ENCODE peak calls at places on chromosomes 7 and 10, in ten cellular contexts. One of them, this sample, is unnamed.

GRCh38 chr7:112995091-112995824 is 91.4 kb downstream of the GPR85 start:
- DNase-seq in T-cell: no peak
- DNase-seq in amniotic epithelial cell: peak
- DNase-seq in GM23248: peak
- DNase-seq in NCI-H2081 treated with DMSO at 0.1 percent for 48 hours: no peak
- DNase-seq in iPS DF 19.7: no peak
- DNase-seq in H7: no peak
- DNase-seq in SW 1271: no peak
- DNase-seq in left cardiac atrium: no peak
- DNase-seq in CD8-positive, alpha-beta memory T cell: no peak
- DNase-seq in this sample: no peak

GRCh38 chr10:117656385-117657367 is 114.1 kb downstream of the EMX2 start:
- DNase-seq in left cardiac atrium: no peak
- DNase-seq in GM23248: no peak
- DNase-seq in iPS DF 19.7: no peak
- DNase-seq in T-cell: no peak
- DNase-seq in CD8-positive, alpha-beta memory T cell: no peak
- DNase-seq in NCI-H2081 treated with DMSO at 0.1 percent for 48 hours: no peak
- DNase-seq in SW 1271: no peak
- DNase-seq in amniotic epithelial cell: no peak
- DNase-seq in H7: no peak
- DNase-seq in this sample: no peak

GRCh38 chr7:106329408-106329807 is 44.6 kb upstream of the NAMPT start:
- DNase-seq in left cardiac atrium: no peak
- DNase-seq in NCI-H2081 treated with DMSO at 0.1 percent for 48 hours: no peak
- DNase-seq in T-cell: no peak
- DNase-seq in CD8-positive, alpha-beta memory T cell: no peak
- DNase-seq in H7: no peak
- DNase-seq in iPS DF 19.7: no peak
- DNase-seq in GM23248: peak
- DNase-seq in SW 1271: no peak
- DNase-seq in amniotic epithelial cell: peak
- DNase-seq in this sample: no peak

GRCh38 chr7:133331861-133332260 is 79.0 kb downstream of the EXOC4 start:
- DNase-seq in iPS DF 19.7: no peak
- DNase-seq in GM23248: no peak
- DNase-seq in CD8-positive, alpha-beta memory T cell: no peak
- DNase-seq in amniotic epithelial cell: no peak
- DNase-seq in H7: no peak
- DNase-seq in SW 1271: no peak
- DNase-seq in NCI-H2081 treated with DMSO at 0.1 percent for 48 hours: no peak
- DNase-seq in T-cell: no peak
- DNase-seq in left cardiac atrium: no peak
- DNase-seq in this sample: no peak

GRCh38 chr10:28054211-28054888 is 55.5 kb upstream of the ODAD2 start:
- DNase-seq in iPS DF 19.7: no peak
- DNase-seq in CD8-positive, alpha-beta memory T cell: no peak
- DNase-seq in NCI-H2081 treated with DMSO at 0.1 percent for 48 hours: no peak
- DNase-seq in amniotic epithelial cell: peak
- DNase-seq in GM23248: peak
- DNase-seq in T-cell: no peak
- DNase-seq in left cardiac atrium: no peak
- DNase-seq in SW 1271: peak
- DNase-seq in H7: no peak
- DNase-seq in this sample: no peak

GRCh38 chr7:1917221-1918062 is 247.4 kb downstream of the ELFN1 start:
- DNase-seq in H7: no peak
- DNase-seq in SW 1271: no peak
- DNase-seq in amniotic epithelial cell: peak
- DNase-seq in left cardiac atrium: no peak
- DNase-seq in CD8-positive, alpha-beta memory T cell: no peak
- DNase-seq in T-cell: no peak
- DNase-seq in GM23248: peak
- DNase-seq in NCI-H2081 treated with DMSO at 0.1 percent for 48 hours: no peak
- DNase-seq in iPS DF 19.7: no peak
- DNase-seq in this sample: no peak

GRCh38 chr10:96043157-96043894 is at the start of gene CCNJ:
- DNase-seq in H7: peak
- DNase-seq in GM23248: peak
- DNase-seq in NCI-H2081 treated with DMSO at 0.1 percent for 48 hours: peak
- DNase-seq in CD8-positive, alpha-beta memory T cell: peak
- DNase-seq in amniotic epithelial cell: peak
- DNase-seq in T-cell: peak
- DNase-seq in left cardiac atrium: peak
- DNase-seq in iPS DF 19.7: peak
- DNase-seq in SW 1271: peak
- DNase-seq in this sample: no peak

GRCh38 chr10:97406064-97406463 is 4.9 kb upstream of the RRP12 start:
- DNase-seq in amniotic epithelial cell: no peak
- DNase-seq in left cardiac atrium: no peak
- DNase-seq in GM23248: no peak
- DNase-seq in NCI-H2081 treated with DMSO at 0.1 percent for 48 hours: no peak
- DNase-seq in CD8-positive, alpha-beta memory T cell: no peak
- DNase-seq in H7: no peak
- DNase-seq in SW 1271: no peak
- DNase-seq in T-cell: no peak
- DNase-seq in iPS DF 19.7: no peak
- DNase-seq in this sample: no peak

GRCh38 chr10:119412831-119413737 is 129.4 kb downstream of the RGS10 start:
- DNase-seq in H7: peak
- DNase-seq in NCI-H2081 treated with DMSO at 0.1 percent for 48 hours: no peak
- DNase-seq in left cardiac atrium: no peak
- DNase-seq in CD8-positive, alpha-beta memory T cell: no peak
- DNase-seq in GM23248: peak
- DNase-seq in iPS DF 19.7: peak
- DNase-seq in SW 1271: no peak
- DNase-seq in amniotic epithelial cell: no peak
- DNase-seq in T-cell: no peak
- DNase-seq in this sample: no peak

GRCh38 chr10:102267748-102268147 is 22.4 kb downstream of the GBF1 start:
- DNase-seq in SW 1271: no peak
- DNase-seq in amniotic epithelial cell: peak
- DNase-seq in CD8-positive, alpha-beta memory T cell: no peak
- DNase-seq in left cardiac atrium: no peak
- DNase-seq in iPS DF 19.7: no peak
- DNase-seq in NCI-H2081 treated with DMSO at 0.1 percent for 48 hours: no peak
- DNase-seq in GM23248: peak
- DNase-seq in T-cell: no peak
- DNase-seq in H7: no peak
- DNase-seq in this sample: no peak

GRCh38 chr10:368579-369255 is 233.5 kb downstream of the ZMYND11 start:
- DNase-seq in amniotic epithelial cell: no peak
- DNase-seq in H7: no peak
- DNase-seq in iPS DF 19.7: no peak
- DNase-seq in CD8-positive, alpha-beta memory T cell: no peak
- DNase-seq in NCI-H2081 treated with DMSO at 0.1 percent for 48 hours: no peak
- DNase-seq in left cardiac atrium: no peak
- DNase-seq in T-cell: no peak
- DNase-seq in GM23248: no peak
- DNase-seq in SW 1271: no peak
- DNase-seq in this sample: no peak

This sample was measured in NCI-H187 treated with DMSO at 0.1 percent for 48 hours.